ENCODE peak calls at places on chromosomes 12 and 14, in four cellular contexts. I is AG09309, N is body of pancreas, O is gastrocnemius medialis. B is an unnamed sample.

GRCh38 chr12:53023-53734 is 13.4 kb upstream of the IQSEC3 start:
- DNase-seq in I (no peak), N (no peak), O (no peak), B (no peak)

GRCh38 chr14:73264896-73265720 is 27.8 kb downstream of the PAPLN start:
- DNase-seq in I (no peak), N (no peak), O (no peak), B (no peak)

GRCh38 chr12:107461222-107461980 is 224.2 kb upstream of the PWP1 start:
- DNase-seq in I (peak; percentile 45), N (no peak), O (no peak), B (peak; percentile 56)

GRCh38 chr12:80165741-80166140 is 66.4 kb downstream of the OTOGL start:
- DNase-seq in I (no peak), N (no peak), O (no peak), B (no peak)

GRCh38 chr12:93191956-93192355 is 185.8 kb upstream of the NUDT4 start:
- DNase-seq in I (peak; percentile 69), N (no peak), O (peak; percentile 26), B (peak; percentile 86)

GRCh38 chr12:112879191-112879705 is 27.5 kb upstream of the OAS1 start:
- DNase-seq in I (no peak), N (no peak), O (no peak), B (no peak)

GRCh38 chr12:5390174-5390799 is 41.6 kb upstream of the NTF3 start:
- DNase-seq in I (no peak), N (no peak), O (no peak), B (peak; percentile 13)

GRCh38 chr14:81222694-81223093 is 1.9 kb upstream of the GTF2A1 start:
- DNase-seq in I (no peak), N (peak; percentile 24), O (no peak), B (no peak)

GRCh38 chr12:76830456-76830855 is 48.4 kb downstream of the CSRP2 start:
- DNase-seq in I (no peak), N (no peak), O (no peak), B (peak; percentile 16)

GRCh38 chr14:100170880-100171279 is 11.4 kb upstream of the DEGS2 start:
- DNase-seq in I (no peak), N (no peak), O (no peak), B (no peak)

DNA sequence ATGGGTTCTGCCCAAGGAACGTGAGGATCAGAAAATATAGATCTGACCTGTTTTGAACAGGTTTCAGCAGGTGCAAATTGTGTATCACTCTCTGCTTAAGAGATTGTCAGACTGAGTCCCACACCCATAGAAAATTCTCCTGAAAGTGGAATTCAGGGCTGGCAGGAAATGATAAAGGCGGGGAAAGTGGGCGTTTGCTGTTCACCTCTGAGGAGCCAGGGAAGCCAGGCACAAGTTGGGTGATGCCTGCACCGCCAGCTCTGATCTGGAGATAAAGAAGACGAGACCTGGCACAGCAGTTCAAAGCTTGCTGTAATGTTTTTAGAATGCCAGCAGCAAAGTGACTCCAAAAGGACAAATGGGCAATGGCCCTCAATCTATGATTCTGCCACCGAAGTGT is 356.5 kb upstream of the SOX5 start:
- DNase-seq in I (no peak), N (no peak), O (no peak), B (no peak)
- TF ChIP-seq CTCF in I (no peak), N (no peak), O (no peak), B (no peak)

DNA sequence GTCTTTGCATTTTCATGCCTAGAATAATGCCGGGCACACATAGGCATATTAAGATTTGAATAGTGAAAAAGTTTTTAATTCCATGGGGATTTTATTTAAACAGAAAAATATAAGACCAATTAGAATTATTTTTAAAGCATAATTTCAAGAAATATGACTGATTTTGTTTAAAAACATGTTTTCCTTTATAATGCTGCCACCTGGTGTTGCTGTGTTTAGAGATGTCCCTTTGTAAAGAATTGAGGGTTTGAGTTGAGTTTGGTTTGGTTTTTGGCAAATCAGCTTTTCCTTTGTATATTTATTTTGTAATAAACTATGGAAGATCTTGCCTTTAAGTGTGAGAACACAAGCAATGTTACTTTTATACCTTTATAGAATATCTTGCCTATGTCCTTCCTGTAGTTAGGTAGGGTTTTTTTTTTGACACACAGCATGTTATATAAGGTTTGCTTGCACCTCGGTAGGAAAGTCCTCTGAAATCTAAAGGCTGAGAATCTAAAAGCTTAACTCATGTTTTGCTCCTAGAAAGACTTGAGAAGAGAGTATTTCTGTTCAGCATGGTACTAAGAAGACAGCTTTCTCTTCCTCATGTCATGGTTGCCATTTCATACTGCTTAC is 31.4 kb upstream of the SNAPC1 start:
- DNase-seq in I (no peak), N (no peak), O (no peak), B (peak; percentile 55)
- TF ChIP-seq CTCF in I (peak; percentile 20), N (no peak), O (peak; percentile 44), B (peak; percentile 26)

DNA sequence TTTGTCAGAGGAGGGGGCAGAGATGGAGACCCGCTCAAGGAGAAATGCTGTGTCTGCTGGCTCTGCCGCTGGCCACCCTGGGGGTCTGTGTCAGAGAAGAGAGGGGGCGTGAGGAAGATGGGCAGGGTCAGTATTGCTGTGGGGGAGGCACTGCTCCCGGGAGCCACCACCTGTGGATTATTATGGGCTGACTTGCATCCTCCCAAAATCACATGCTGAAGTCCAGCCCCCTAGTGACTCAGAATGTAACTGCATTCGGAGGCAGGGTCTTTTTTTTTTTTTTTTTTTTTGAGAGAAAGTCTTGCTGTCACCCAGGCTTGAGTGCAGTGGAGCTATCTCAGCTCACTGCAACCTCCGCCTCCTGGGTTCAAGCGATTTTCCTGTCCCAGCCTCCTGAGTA is 12.3 kb downstream of the ABCD4 start:
- DNase-seq in I (no peak), N (no peak), O (no peak), B (peak; percentile 17)
- TF ChIP-seq CTCF in I (peak; percentile 49), N (no peak), O (no peak), B (peak; percentile 45)

GRCh38 chr14:33857650-33858049 is 93.2 kb downstream of the EGLN3 start:
- DNase-seq in I (no peak), N (no peak), O (no peak), B (no peak)
- TF ChIP-seq CTCF in I (no peak), N (no peak), O (no peak), B (no peak)

GRCh38 chr12:20599757-20600156 is 95.4 kb upstream of the SLCO1C1 start:
- DNase-seq in I (peak; percentile 34), N (no peak), O (no peak), B (no peak)

GRCh38 chr12:20602671-20603402 is 92.3 kb upstream of the SLCO1C1 start:
- DNase-seq in I (peak; percentile 66), N (no peak), O (no peak), B (peak; percentile 95)

GRCh38 chr12:20596036-20596435 is 99.1 kb upstream of the SLCO1C1 start:
- DNase-seq in I (no peak), N (no peak), O (no peak), B (no peak)

GRCh38 chr12:20604408-20604807 is 90.7 kb upstream of the SLCO1C1 start:
- DNase-seq in I (no peak), N (no peak), O (no peak), B (no peak)

DNA sequence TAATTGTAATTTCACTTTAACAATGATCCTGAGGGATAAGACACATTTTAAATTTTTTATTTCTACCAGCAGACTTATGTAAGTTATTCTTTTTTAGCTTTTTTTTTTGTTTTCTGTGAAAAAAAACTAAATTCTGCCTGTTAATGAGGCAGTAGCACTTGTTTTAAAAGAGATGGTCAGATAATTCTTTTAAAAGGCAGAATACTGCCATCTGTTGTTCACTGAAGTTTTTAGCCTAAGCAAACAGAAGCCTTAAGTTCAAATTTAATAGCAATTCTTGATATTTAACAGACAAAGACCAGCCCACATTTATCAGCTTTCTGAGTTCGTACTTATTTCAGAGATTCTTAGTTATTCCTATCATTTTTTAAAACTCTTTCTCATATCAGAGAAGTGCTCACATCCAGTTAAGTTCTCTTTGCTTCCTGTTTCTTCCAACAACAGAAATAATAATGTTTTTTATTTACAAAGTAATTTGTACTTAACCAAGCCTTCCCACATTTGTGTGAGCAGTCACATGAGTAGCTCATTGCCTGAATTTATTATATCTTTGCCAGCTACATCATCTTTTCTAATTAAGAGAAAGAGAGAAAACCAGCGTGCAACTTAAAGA is 93.4 kb upstream of the SLCO1C1 start:
- DNase-seq in I (no peak), N (no peak), O (no peak), B (peak; percentile 80)
- TF ChIP-seq CTCF in I (peak; percentile 40), N (no peak), O (peak; percentile 44), B (no peak)

DNA sequence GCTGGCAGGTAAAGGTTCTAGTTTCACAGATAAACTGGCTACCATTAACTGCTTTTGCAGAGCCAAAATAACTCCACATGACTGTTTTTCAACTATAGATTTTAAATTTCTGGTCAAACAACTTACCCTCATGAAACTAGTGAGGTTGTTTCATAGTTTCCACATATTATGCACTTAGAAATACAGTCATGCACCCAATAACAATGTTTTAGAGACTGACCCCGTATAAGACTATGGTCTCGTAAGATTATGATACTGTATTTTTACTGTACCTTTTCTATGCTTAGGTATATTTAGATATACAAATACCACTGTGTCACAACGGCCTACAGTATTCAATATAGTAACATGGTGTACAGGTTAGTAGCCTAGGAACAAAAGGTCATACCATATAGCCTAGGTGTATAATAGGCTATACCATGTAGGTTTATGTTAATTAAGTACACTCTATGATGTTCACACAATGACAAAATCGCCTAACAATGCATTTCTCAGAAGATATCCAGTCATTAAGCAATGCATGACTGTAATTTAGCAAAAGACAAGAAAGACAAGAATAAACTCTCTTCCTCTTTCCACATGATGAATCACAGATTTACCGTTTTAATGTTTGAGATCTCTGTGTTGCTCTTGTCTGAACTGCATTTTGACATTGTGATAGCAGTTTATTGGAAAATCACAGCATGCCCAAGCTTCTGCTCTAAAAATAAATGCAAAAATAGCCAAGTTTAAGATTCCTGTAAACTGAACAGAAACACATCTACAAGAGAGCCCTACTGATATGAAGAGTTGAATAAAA is 17.1 kb downstream of the DICER1 start:
- DNase-seq in I (peak; percentile 48), N (no peak), O (no peak), B (peak; percentile 51)
- TF ChIP-seq CTCF in I (no peak), N (no peak), O (no peak), B (no peak)

GRCh38 chr12:37672655-37673260 is 643.8 kb upstream of the ALG10B start:
- DNase-seq in I (no peak), N (no peak), O (no peak), B (no peak)
- TF ChIP-seq CTCF in I (peak; percentile 17), N (no peak), O (no peak), B (no peak)

DNA sequence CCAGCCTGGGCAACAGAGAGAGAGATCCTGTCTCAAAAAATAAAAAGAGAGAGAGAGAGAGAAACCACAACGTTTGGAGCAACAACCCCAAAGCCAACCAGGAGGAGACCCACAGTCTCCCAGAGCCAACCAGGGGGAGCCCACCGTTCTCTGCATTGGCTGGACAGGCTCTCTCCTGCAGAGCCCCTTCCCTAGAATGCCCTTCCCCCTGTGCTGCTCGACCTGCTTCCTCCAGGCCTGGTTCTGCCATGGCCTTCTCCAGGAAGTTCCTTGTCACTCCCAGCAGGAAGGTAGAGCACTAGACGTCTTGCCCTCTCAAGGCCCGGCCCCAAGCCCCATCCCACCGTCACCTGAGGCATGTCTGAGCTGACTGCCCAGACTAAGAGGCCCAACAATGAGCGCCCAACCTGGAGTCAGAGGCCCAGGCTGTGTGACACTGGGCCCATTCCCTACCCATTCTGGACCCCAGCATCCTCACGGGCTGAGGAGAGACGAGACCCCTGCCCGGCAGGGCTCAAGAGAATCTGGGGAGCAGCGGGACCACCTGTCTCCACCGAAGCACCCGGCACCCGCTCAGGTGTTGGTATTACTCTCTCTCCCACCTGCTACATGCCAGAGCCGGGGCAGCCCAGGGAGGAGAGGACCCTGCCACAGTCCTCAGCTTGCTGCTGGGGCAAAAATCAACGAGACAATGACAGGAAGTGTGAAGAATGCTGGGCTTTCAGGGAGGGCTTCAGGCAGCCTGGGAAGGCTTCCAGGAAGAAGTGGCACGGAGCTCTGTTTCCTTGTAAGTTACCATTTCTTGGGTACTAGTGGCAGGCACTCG is 61.2 kb downstream of the DIO3 start:
- DNase-seq in I (no peak), N (no peak), O (no peak), B (no peak)
- TF ChIP-seq CTCF in I (no peak), N (no peak), O (no peak), B (no peak)